ENCODE peak calls at places on chromosomes 12 and 14, in six cellular contexts. One of them, this sample, is unnamed.

GRCh38 chr14:72559227-72559626 is 334.7 kb downstream of the DPF3 start:
- DNase-seq in H1: no peak
- DNase-seq in K562: no peak
- DNase-seq in GM12892: no peak
- DNase-seq in HepG2: no peak
- DNase-seq in GM12878: no peak
- DNase-seq in this sample: no peak

GRCh38 chr14:103267226-103267625 is 66.8 kb upstream of the EIF5 start:
- DNase-seq in K562: no peak
- DNase-seq in H1: no peak
- DNase-seq in HepG2: no peak
- DNase-seq in GM12892: no peak
- DNase-seq in GM12878: no peak
- DNase-seq in this sample: no peak

GRCh38 chr12:42094277-42094676 is 50.4 kb downstream of the GXYLT1 start:
- DNase-seq in K562: no peak
- DNase-seq in HepG2: no peak
- DNase-seq in GM12892: no peak
- DNase-seq in H1: no peak
- DNase-seq in GM12878: no peak
- DNase-seq in this sample: no peak

GRCh38 chr12:89648211-89648930 is 60.3 kb downstream of the ATP2B1 start:
- DNase-seq in H1: peak; percentile 21
- DNase-seq in K562: peak; percentile 27
- DNase-seq in GM12892: no peak
- DNase-seq in HepG2: peak; percentile 56
- DNase-seq in GM12878: no peak
- DNase-seq in this sample: no peak

GRCh38 chr12:41190360-41190759 is 2.2 kb downstream of the PDZRN4 start:
- DNase-seq in HepG2: peak; percentile 2
- DNase-seq in GM12892: no peak
- DNase-seq in GM12878: no peak
- DNase-seq in K562: no peak
- DNase-seq in H1: no peak
- DNase-seq in this sample: no peak

GRCh38 chr12:34626363-34627157 is 604.3 kb downstream of the ALG10 start:
- DNase-seq in HepG2: no peak
- DNase-seq in K562: no peak
- DNase-seq in GM12878: no peak
- DNase-seq in H1: no peak
- DNase-seq in GM12892: no peak
- DNase-seq in this sample: no peak

GRCh38 chr14:103393078-103393477 is 7.9 kb downstream of the MARK3 start:
- DNase-seq in K562: no peak
- DNase-seq in HepG2: no peak
- DNase-seq in H1: no peak
- DNase-seq in GM12892: no peak
- DNase-seq in GM12878: no peak
- DNase-seq in this sample: no peak

GRCh38 chr14:105450123-105450505 is 24.5 kb upstream of the CRIP2 start:
- DNase-seq in H1: no peak
- DNase-seq in GM12892: no peak
- DNase-seq in K562: no peak
- DNase-seq in GM12878: no peak
- DNase-seq in HepG2: no peak
- DNase-seq in this sample: no peak

GRCh38 chr14:59224341-59224740 is 35.9 kb downstream of the DAAM1 start:
- DNase-seq in K562: no peak
- DNase-seq in H1: no peak
- DNase-seq in HepG2: no peak
- DNase-seq in GM12878: no peak
- DNase-seq in GM12892: no peak
- DNase-seq in this sample: no peak

GRCh38 chr14:71089974-71090373 is 182.7 kb downstream of the PCNX1 start:
- DNase-seq in HepG2: no peak
- DNase-seq in H1: no peak
- DNase-seq in K562: no peak
- DNase-seq in GM12892: no peak
- DNase-seq in GM12878: no peak
- DNase-seq in this sample: no peak

GRCh38 chr12:14993117-14993516 is 20.3 kb downstream of the PDE6H start:
- DNase-seq in H1: no peak
- DNase-seq in GM12878: no peak
- DNase-seq in HepG2: no peak
- DNase-seq in GM12892: no peak
- DNase-seq in K562: no peak
- DNase-seq in this sample: no peak

GRCh38 chr12:11719678-11720099 is 70.2 kb downstream of the ETV6 start:
- DNase-seq in HepG2: no peak
- DNase-seq in GM12878: no peak
- DNase-seq in H1: peak; percentile 36
- DNase-seq in K562: no peak
- DNase-seq in GM12892: no peak
- DNase-seq in this sample: no peak

DNA sequence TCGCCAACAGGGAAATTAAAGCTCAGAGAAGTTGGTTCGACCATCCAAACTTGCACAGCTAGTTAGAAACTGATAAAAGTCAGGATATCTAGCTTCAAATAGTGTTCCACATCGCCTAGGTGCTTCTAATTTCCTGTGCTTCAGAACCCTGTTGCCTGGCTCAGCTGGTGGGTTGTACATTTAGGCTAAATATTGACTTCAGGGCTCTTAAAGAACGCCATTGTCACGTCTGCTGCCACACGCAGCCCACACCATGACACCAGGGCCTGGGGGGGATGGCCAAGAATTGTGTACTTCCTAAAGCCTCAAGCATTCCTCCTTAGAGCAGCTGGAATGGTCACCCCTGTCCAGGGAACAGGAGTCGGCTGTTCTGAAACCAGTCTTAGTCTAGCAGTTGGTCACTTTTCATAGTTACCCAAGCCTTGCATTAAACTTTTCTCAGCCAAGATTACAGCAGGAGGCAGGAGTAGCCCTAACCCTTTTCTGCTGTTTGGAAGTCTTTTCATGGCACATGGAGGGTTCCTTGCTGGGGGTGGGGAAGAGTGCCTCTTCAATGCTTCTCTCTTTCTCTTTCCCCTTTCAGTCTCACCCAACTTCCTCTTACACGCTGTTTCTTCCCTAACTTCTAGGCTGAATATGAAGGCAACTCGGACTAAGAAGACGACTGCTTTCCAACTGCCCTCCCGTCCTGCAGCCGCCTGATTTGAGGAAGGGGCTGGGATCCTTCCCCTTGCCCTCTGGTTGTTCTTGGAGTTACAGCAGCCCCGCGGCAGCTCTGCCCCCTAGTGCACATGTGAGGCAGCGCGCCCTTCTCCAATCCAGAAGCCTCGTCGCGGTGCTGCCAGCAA is 17.1 kb downstream of the FOS start:
- DNase-seq in HepG2: no peak
- DNase-seq in GM12892: peak; percentile 59
- DNase-seq in K562: peak; percentile 51
- DNase-seq in GM12878: no peak
- DNase-seq in H1: no peak
- DNase-seq in this sample: peak; percentile 51
- TF ChIP-seq POLR2A in HepG2: no peak
- TF ChIP-seq POLR2A in GM12892: no peak
- TF ChIP-seq POLR2A in K562: no peak
- TF ChIP-seq POLR2A in GM12878: no peak
- TF ChIP-seq POLR2A in H1: no peak
- TF ChIP-seq POLR2A in this sample: no peak

GRCh38 chr14:24329736-24330135 is 5.1 kb downstream of the ADCY4 start:
- DNase-seq in H1: no peak
- DNase-seq in K562: no peak
- DNase-seq in HepG2: no peak
- DNase-seq in GM12878: no peak
- DNase-seq in GM12892: no peak
- DNase-seq in this sample: no peak
- TF ChIP-seq POLR2AphosphoS5 in H1: no peak
- TF ChIP-seq POLR2AphosphoS5 in K562: no peak
- TF ChIP-seq POLR2AphosphoS5 in HepG2: no peak
- TF ChIP-seq POLR2AphosphoS5 in GM12878: no peak
- TF ChIP-seq POLR2AphosphoS5 in GM12892: no peak
- TF ChIP-seq POLR2AphosphoS5 in this sample: no peak

DNA sequence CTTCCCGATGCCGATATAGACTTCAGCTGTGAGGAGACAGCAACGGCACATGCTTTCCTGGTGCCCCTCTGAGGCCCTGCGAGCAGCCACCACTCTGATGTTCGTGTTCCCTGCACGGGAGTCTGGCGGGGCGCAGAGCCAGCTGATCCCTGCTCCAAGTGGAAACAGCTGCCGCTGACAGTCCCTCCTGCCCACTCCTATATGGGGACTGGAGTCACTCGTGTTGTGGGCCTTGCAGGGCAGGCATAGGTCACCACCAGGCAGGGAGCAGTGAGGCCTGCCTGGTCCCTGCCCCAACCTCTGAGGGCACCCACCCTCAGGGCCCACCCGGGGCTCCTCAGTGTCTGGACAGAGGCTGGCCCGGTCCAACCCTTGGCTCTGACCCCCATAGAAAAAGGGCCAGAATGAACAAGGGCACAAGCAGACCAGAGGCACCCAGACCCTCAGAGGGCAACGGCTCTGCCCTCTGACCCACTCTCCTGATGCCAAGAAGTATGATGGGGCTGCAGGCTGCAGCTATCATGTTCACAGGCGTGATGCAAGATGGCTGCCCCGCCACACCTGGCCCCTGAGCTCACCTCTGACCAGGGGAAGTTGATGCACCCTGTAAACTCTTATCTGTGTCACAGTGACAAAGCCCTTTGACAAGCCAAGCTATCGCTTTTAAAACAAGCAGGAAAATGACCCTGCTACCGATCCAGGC is 181.6 kb downstream of the CALM1 start:
- DNase-seq in H1: no peak
- DNase-seq in GM12878: no peak
- DNase-seq in HepG2: no peak
- DNase-seq in K562: peak; percentile 22
- DNase-seq in GM12892: no peak
- DNase-seq in this sample: no peak
- TF ChIP-seq TAF1 in H1: no peak
- TF ChIP-seq TAF1 in GM12878: no peak
- TF ChIP-seq TAF1 in HepG2: no peak
- TF ChIP-seq TAF1 in K562: no peak
- TF ChIP-seq TAF1 in GM12892: no peak
- TF ChIP-seq TAF1 in this sample: no peak

DNA sequence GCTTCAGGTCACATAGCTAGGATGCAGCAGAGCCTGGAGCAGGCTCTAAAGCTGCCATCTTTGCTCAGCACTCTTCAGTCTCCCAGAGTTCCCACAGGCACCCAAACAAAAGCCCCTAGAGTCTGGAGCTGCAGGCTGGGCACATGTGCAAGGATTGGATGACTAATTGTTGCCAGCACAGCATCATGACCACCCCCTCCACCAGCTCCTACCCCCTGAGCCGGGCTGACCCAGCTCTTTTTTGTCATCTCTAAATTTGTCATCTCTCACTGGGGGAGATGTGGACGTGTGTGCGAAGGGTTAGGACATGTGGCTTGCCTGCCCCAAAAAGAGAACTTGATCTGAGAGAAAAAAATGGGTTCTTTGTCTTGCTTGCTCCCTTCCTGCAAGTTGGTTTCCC is 4.3 kb upstream of the MMP19 start:
- DNase-seq in K562: no peak
- DNase-seq in HepG2: no peak
- DNase-seq in H1: no peak
- DNase-seq in GM12878: no peak
- DNase-seq in GM12892: no peak
- DNase-seq in this sample: no peak
- TF ChIP-seq POLR2A in K562: no peak
- TF ChIP-seq POLR2A in HepG2: no peak
- TF ChIP-seq POLR2A in H1: no peak
- TF ChIP-seq POLR2A in GM12878: no peak
- TF ChIP-seq POLR2A in GM12892: no peak
- TF ChIP-seq POLR2A in this sample: no peak

GRCh38 chr12:80154261-80154660 is 54.9 kb downstream of the OTOGL start:
- DNase-seq in GM12892: no peak
- DNase-seq in H1: no peak
- DNase-seq in GM12878: no peak
- DNase-seq in K562: no peak
- DNase-seq in HepG2: no peak
- DNase-seq in this sample: no peak
- TF ChIP-seq POLR2AphosphoS5 in GM12892: no peak
- TF ChIP-seq POLR2AphosphoS5 in H1: no peak
- TF ChIP-seq POLR2AphosphoS5 in GM12878: no peak
- TF ChIP-seq POLR2AphosphoS5 in K562: no peak
- TF ChIP-seq POLR2AphosphoS5 in HepG2: no peak
- TF ChIP-seq POLR2AphosphoS5 in this sample: no peak

GRCh38 chr12:92926549-92926948 is 2.5 kb downstream of the EEA1 start:
- DNase-seq in K562: no peak
- DNase-seq in HepG2: no peak
- DNase-seq in GM12892: no peak
- DNase-seq in GM12878: no peak
- DNase-seq in H1: no peak
- DNase-seq in this sample: no peak
- TF ChIP-seq TAF1 in K562: no peak
- TF ChIP-seq TAF1 in HepG2: no peak
- TF ChIP-seq TAF1 in GM12892: no peak
- TF ChIP-seq TAF1 in GM12878: no peak
- TF ChIP-seq TAF1 in H1: no peak
- TF ChIP-seq TAF1 in this sample: no peak

DNA sequence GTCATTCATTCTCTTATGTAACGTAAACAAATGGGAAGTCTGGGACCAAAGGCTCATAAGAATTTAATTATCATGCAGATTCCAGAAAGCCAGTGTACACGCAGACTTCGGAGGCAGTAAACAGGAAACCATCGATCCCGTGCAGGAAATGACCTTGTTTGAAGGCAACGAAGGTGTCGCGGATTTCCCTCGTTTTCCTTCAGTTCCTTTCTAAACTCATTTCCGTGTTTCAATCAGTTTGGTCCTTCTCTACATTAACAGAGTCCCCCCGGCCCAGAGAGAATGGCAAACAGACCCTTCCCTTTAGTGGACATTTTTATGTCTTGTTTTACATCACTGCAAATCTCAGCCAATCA is 6.3 kb upstream of the FOXJ2 start:
- DNase-seq in K562: no peak
- DNase-seq in GM12892: no peak
- DNase-seq in H1: no peak
- DNase-seq in GM12878: no peak
- DNase-seq in HepG2: no peak
- DNase-seq in this sample: no peak
- TF ChIP-seq POLR2A in K562: peak; percentile 72
- TF ChIP-seq POLR2A in GM12892: no peak
- TF ChIP-seq POLR2A in H1: peak; percentile 76
- TF ChIP-seq POLR2A in GM12878: no peak
- TF ChIP-seq POLR2A in HepG2: peak; percentile 62
- TF ChIP-seq POLR2A in this sample: peak; percentile 73

GRCh38 chr12:26878661-26879119 is 45.7 kb upstream of the ITPR2 start:
- DNase-seq in H1: no peak
- DNase-seq in K562: no peak
- DNase-seq in GM12878: no peak
- DNase-seq in HepG2: no peak
- DNase-seq in GM12892: peak; percentile 26
- DNase-seq in this sample: no peak
- TF ChIP-seq POLR2AphosphoS5 in H1: no peak
- TF ChIP-seq POLR2AphosphoS5 in K562: no peak
- TF ChIP-seq POLR2AphosphoS5 in GM12878: no peak
- TF ChIP-seq POLR2AphosphoS5 in HepG2: no peak
- TF ChIP-seq POLR2AphosphoS5 in GM12892: no peak
- TF ChIP-seq POLR2AphosphoS5 in this sample: no peak